ENCODE peak calls at places on chromosome 19, in four cellular contexts. M is heart left ventricle, N is NCI-H2081, W is aorta. I is an unnamed sample.

GRCh38 chr19:40262422-40262821 is 22.7 kb downstream of the AKT2 start:
- DNase-seq in M (peak; percentile 34), N (peak; percentile 46), W (no peak), I (no peak)

GRCh38 chr19:41328818-41329220 is 18.8 kb downstream of the CCDC97 start:
- DNase-seq in M (no peak), N (no peak), W (no peak), I (no peak)

GRCh38 chr19:16070366-16070990 is 5.8 kb upstream of the TPM4 start:
- DNase-seq in M (peak; percentile 81), N (no peak), W (peak; percentile 89), I (peak; percentile 46)

GRCh38 chr19:2291185-2291751 is 9.3 kb upstream of the PEAK3 start:
- DNase-seq in M (no peak), N (peak; percentile 66), W (peak; percentile 78), I (no peak)

GRCh38 chr19:44587863-44588752 is 25.3 kb upstream of the IGSF23 start:
- DNase-seq in M (no peak), N (no peak), W (no peak), I (no peak)

GRCh38 chr19:2768365-2769132 is 14.5 kb downstream of the SGTA start:
- DNase-seq in M (no peak), N (no peak), W (no peak), I (no peak)

GRCh38 chr19:11964496-11964857 is 363 bp upstream of the ZNF763 start:
- DNase-seq in M (peak; percentile 73), N (no peak), W (peak; percentile 80), I (peak; percentile 27)

GRCh38 chr19:17872251-17873001 is 681 bp downstream of the SLC5A5 start:
- DNase-seq in M (no peak), N (no peak), W (no peak), I (no peak)

GRCh38 chr19:8615022-8615421 is 4.5 kb upstream of the ADAMTS10 start:
- DNase-seq in M (no peak), N (no peak), W (no peak), I (no peak)

GRCh38 chr19:18486746-18487145 is 35.1 kb downstream of the ELL start:
- DNase-seq in M (no peak), N (no peak), W (no peak), I (no peak)

GRCh38 chr19:16259385-16260159 is 61.9 kb downstream of the AP1M1 start:
- DNase-seq in M (peak; percentile 62), N (no peak), W (no peak), I (no peak)

GRCh38 chr19:47506459-47506858 is 8.4 kb downstream of the NAPA start:
- DNase-seq in M (no peak), N (no peak), W (peak; percentile 70), I (no peak)

GRCh38 chr19:54345938-54346386 is 7.0 kb upstream of the LILRA4 start:
- DNase-seq in M (no peak), N (no peak), W (no peak), I (no peak)

GRCh38 chr19:39671739-39672363 is 16.1 kb downstream of the LGALS16 start:
- DNase-seq in M (no peak), N (peak; percentile 56), W (no peak), I (no peak)

GRCh38 chr19:821976-822773 is 420 bp upstream of the PLPPR3 start:
- DNase-seq in M (no peak), N (no peak), W (no peak), I (no peak)

GRCh38 chr19:19261350-19262189 is 11.5 kb downstream of the TM6SF2 start:
- DNase-seq in M (peak; percentile 40), N (no peak), W (no peak), I (no peak)

GRCh38 chr19:8325454-8325853 is 4.2 kb downstream of the RPS28 start:
- DNase-seq in M (no peak), N (no peak), W (no peak), I (no peak)

GRCh38 chr19:13012690-13013608 is 17.7 kb downstream of the NFIX start:
- DNase-seq in M (no peak), N (no peak), W (peak; percentile 90), I (peak; percentile 63)

GRCh38 chr19:11045536-11045935 is 43.7 kb upstream of the LDLR start:
- DNase-seq in M (no peak), N (no peak), W (no peak), I (no peak)

GRCh38 chr19:18607222-18608101 is 863 bp upstream of the CRLF1 start:
- DNase-seq in M (no peak), N (no peak), W (no peak), I (no peak)

GRCh38 chr19:5877869-5878268 is 7.5 kb upstream of the FUT5 start:
- DNase-seq in M (no peak), N (no peak), W (no peak), I (no peak)

GRCh38 chr19:50909240-50910070 is 1.7 kb downstream of the KLK4 start:
- DNase-seq in M (no peak), N (peak; percentile 55), W (no peak), I (no peak)

GRCh38 chr19:45448887-45449299 is 18.9 kb upstream of the FOSB start:
- DNase-seq in M (no peak), N (no peak), W (no peak), I (no peak)

GRCh38 chr19:56405062-56405461 is 930 bp downstream of the ZNF583 start:
- DNase-seq in M (no peak), N (no peak), W (no peak), I (no peak)

GRCh38 chr19:29714953-29715694 is at the start of gene C19orf12:
- DNase-seq in M (peak; percentile 82), N (peak; percentile 49), W (peak; percentile 89), I (peak; percentile 64)

GRCh38 chr19:3249408-3249807 is 24.9 kb downstream of the CELF5 start:
- DNase-seq in M (no peak), N (no peak), W (no peak), I (no peak)

GRCh38 chr19:18488838-18489626 is 32.8 kb downstream of the ELL start:
- DNase-seq in M (no peak), N (peak; percentile 83), W (no peak), I (no peak)

GRCh38 chr19:35176183-35176570 is 21.6 kb downstream of the FXYD5 start:
- DNase-seq in M (no peak), N (no peak), W (no peak), I (no peak)

GRCh38 chr19:6521718-6522646 is 8.8 kb upstream of the TNFSF9 start:
- DNase-seq in M (no peak), N (no peak), W (no peak), I (no peak)

GRCh38 chr19:40689339-40690049 is 957 bp downstream of the NUMBL start:
- DNase-seq in M (peak; percentile 59), N (no peak), W (no peak), I (peak; percentile 46)

GRCh38 chr19:18698321-18699167 is 15.1 kb downstream of the CRTC1 start:
- DNase-seq in M (no peak), N (peak; percentile 63), W (no peak), I (no peak)

GRCh38 chr19:14381689-14382474 is 638 bp downstream of the ADGRE5 start:
- DNase-seq in M (no peak), N (no peak), W (no peak), I (peak; percentile 37)

GRCh38 chr19:2433854-2434253 is 6.5 kb upstream of the TIMM13 start:
- DNase-seq in M (peak; percentile 40), N (no peak), W (no peak), I (no peak)

GRCh38 chr19:610071-610800 is 20.6 kb downstream of the HCN2 start:
- DNase-seq in M (no peak), N (peak; percentile 23), W (no peak), I (no peak)

GRCh38 chr19:43611788-43612187 is at the start of gene SRRM5:
- DNase-seq in M (no peak), N (no peak), W (no peak), I (no peak)

GRCh38 chr19:48815870-48816501 is 5.2 kb upstream of the BCAT2 start:
- DNase-seq in M (no peak), N (peak; percentile 80), W (no peak), I (no peak)

GRCh38 chr19:45643024-45643926 is 4.1 kb upstream of the EML2 start:
- DNase-seq in M (peak; percentile 93), N (peak; percentile 76), W (peak; percentile 93), I (peak; percentile 85)

GRCh38 chr19:584240-585001 is 5.3 kb upstream of the HCN2 start:
- DNase-seq in M (peak; percentile 82), N (peak; percentile 63), W (peak; percentile 83), I (peak; percentile 56)